ENCODE peak calls at places on chromosomes 3 and 15, in seven cellular contexts. O is NCI-H345; R is left lung; B is HEK293T; A is activated gamma-delta T cell treated with Interleukin-2 at 50 U/mL for 16 hours; P is CD4-positive, alpha-beta memory T cell; X is H7. H is an unnamed sample.

GRCh38 chr15:57741089-57741488 is 34.6 kb downstream of the POLR2M start:
- DNase-seq in A (no peak), X (no peak), P (no peak), O (no peak), B (no peak), R (no peak), H (no peak)

GRCh38 chr3:119240101-119240581 is 537 bp downstream of the B4GALT4 start:
- DNase-seq in O (peak), P (no peak), B (peak), X (peak), R (no peak), A (no peak), H (no peak)

GRCh38 chr3:111737712-111738097 is 121.4 kb upstream of the PHLDB2 start:
- DNase-seq in A (no peak), X (no peak), B (no peak), O (no peak), R (no peak), P (no peak), H (no peak)

GRCh38 chr3:131072099-131072559 is 45.5 kb downstream of the NEK11 start:
- DNase-seq in B (no peak), P (no peak), A (no peak), R (no peak), O (no peak), X (no peak), H (no peak)

GRCh38 chr15:39666671-39667070 is 85.8 kb downstream of the THBS1 start:
- DNase-seq in R (no peak), B (no peak), X (no peak), O (no peak), P (no peak), A (no peak), H (no peak)

GRCh38 chr3:134357914-134358811 is 16.1 kb downstream of the AMOTL2 start:
- DNase-seq in P (no peak), O (no peak), B (no peak), A (no peak), X (peak), R (peak), H (no peak)

GRCh38 chr15:48250640-48251076 is 44.6 kb downstream of the SLC12A1 start:
- DNase-seq in R (no peak), A (no peak), O (peak), X (peak), P (peak), B (peak), H (no peak)

GRCh38 chr3:71987089-71987735 is 202.3 kb upstream of the PROK2 start:
- DNase-seq in R (no peak), P (no peak), O (no peak), A (no peak), X (no peak), B (peak), H (no peak)

GRCh38 chr3:178709047-178709446 is 172.8 kb downstream of the KCNMB2 start:
- DNase-seq in A (no peak), O (no peak), R (no peak), X (no peak), P (no peak), B (no peak), H (no peak)

GRCh38 chr3:32626650-32627049 is 56.0 kb upstream of the DYNC1LI1 start:
- DNase-seq in O (no peak), A (no peak), R (no peak), X (no peak), P (no peak), B (no peak), H (no peak)

GRCh38 chr3:55434789-55435188 is 52.3 kb downstream of the WNT5A start:
- DNase-seq in X (peak), O (no peak), A (no peak), B (peak), R (no peak), P (no peak), H (no peak)

GRCh38 chr3:79467721-79468120 is 300.1 kb downstream of the ROBO1 start:
- DNase-seq in A (no peak), P (no peak), B (no peak), X (no peak), R (no peak), O (no peak), H (no peak)

H was measured in suprapubic skin.